ENCODE peak calls at places on chromosomes 7 and 10, in nine cellular contexts. O is Calu3; B is activated gamma-delta T cell; D is fibroblast of mammary gland; W is iPS-NIHi11; F is HEK293T; L is stimulated activated CD4-positive, alpha-beta T cell treated with anti-CD3 and anti-CD28 coated beads, Interleukin-4, amount 100 ng/mL, for 48 hours; C is right cardiac atrium; T is endodermal cell. G is an unnamed sample.

GRCh38 chr10:3090914-3091313 is 23.6 kb downstream of the PFKP start:
- DNase-seq in O (peak; percentile 77), T (peak; percentile 79), D (peak; percentile 49), L (no peak), C (no peak), F (no peak), W (peak; percentile 69), B (no peak), G (no peak)

GRCh38 chr7:117751775-117752174 is 121.5 kb downstream of the CTTNBP2 start:
- DNase-seq in C (no peak), D (no peak), F (no peak), L (no peak), B (no peak), T (no peak), O (no peak), W (no peak), G (no peak)

GRCh38 chr10:117007080-117007479 is 2.1 kb upstream of the SHTN1 start:
- DNase-seq in C (no peak), F (no peak), L (no peak), W (no peak), T (no peak), O (peak; percentile 11), B (no peak), D (peak; percentile 89), G (no peak)

GRCh38 chr10:133267293-133267692 is 9.4 kb downstream of the ADAM8 start:
- DNase-seq in C (no peak), O (no peak), B (no peak), T (no peak), D (no peak), W (no peak), F (no peak), L (no peak), G (no peak)

GRCh38 chr7:139648941-139649425 is 125.5 kb downstream of the CLEC2L start:
- DNase-seq in O (no peak), F (no peak), C (peak; percentile 65), W (no peak), T (no peak), B (no peak), L (no peak), D (no peak), G (no peak)

GRCh38 chr7:137755846-137756685 is 90.7 kb downstream of the DGKI start:
- DNase-seq in L (no peak), D (peak; percentile 71), W (no peak), T (no peak), C (no peak), O (no peak), B (no peak), F (no peak), G (no peak)

GRCh38 chr7:151455690-151456089 is 15.7 kb upstream of the CRYGN start:
- DNase-seq in C (no peak), D (no peak), T (no peak), B (no peak), W (no peak), L (no peak), O (no peak), F (no peak), G (no peak)

GRCh38 chr10:109974509-109975191 is 33.1 kb upstream of the ADD3 start:
- DNase-seq in W (no peak), L (no peak), D (no peak), F (no peak), B (no peak), O (no peak), T (no peak), C (no peak), G (no peak)

GRCh38 chr7:10939237-10939910 is 34.3 kb upstream of the PHF14 start:
- DNase-seq in W (peak; percentile 19), B (no peak), T (no peak), D (peak; percentile 2), C (no peak), F (peak; percentile 25), O (no peak), L (no peak), G (no peak)

GRCh38 chr7:139673230-139673629 is 104.6 kb downstream of the HIPK2 start:
- DNase-seq in B (no peak), W (peak; percentile 53), C (peak; percentile 44), F (no peak), D (no peak), O (no peak), L (no peak), T (peak; percentile 76), G (peak; percentile 67)

GRCh38 chr7:114081606-114082425 is 163.0 kb upstream of the PPP1R3A start:
- DNase-seq in T (peak; percentile 53), B (no peak), F (peak; percentile 30), C (no peak), D (peak; percentile 78), L (no peak), W (peak; percentile 21), O (peak; percentile 41), G (peak; percentile 3)

GRCh38 chr7:149854611-149855367 is 16.6 kb downstream of the ZNF862 start:
- DNase-seq in O (peak; percentile 48), C (peak; percentile 86), T (peak; percentile 91), D (peak; percentile 33), W (peak; percentile 77), F (peak; percentile 69), B (no peak), L (no peak), G (peak; percentile 87)

GRCh38 chr10:27019827-27020226 is 80.5 kb downstream of the ANKRD26 start:
- DNase-seq in B (no peak), L (no peak), O (no peak), D (peak; percentile 20), F (no peak), C (no peak), T (no peak), W (no peak), G (no peak)

GRCh38 chr10:132001238-132001977 is 19.7 kb upstream of the BNIP3 start:
- DNase-seq in L (no peak), W (peak; percentile 56), C (no peak), D (peak; percentile 72), O (peak; percentile 6), F (no peak), T (peak; percentile 89), B (no peak), G (peak; percentile 72)

GRCh38 chr10:69449841-69450240 is 1.4 kb upstream of the TSPAN15 start:
- DNase-seq in T (peak; percentile 91), L (peak; percentile 41), O (peak; percentile 85), D (peak; percentile 66), W (peak; percentile 70), B (no peak), F (peak; percentile 73), C (no peak), G (peak; percentile 90)

GRCh38 chr10:116268976-116269375 is 4.0 kb downstream of the GFRA1 start:
- DNase-seq in C (no peak), W (no peak), D (no peak), O (no peak), L (no peak), T (no peak), F (no peak), B (no peak), G (no peak)

GRCh38 chr10:104054430-104054829 is 31.2 kb downstream of the COL17A1 start:
- DNase-seq in T (no peak), F (no peak), D (peak; percentile 71), L (no peak), B (no peak), C (no peak), W (no peak), O (no peak), G (peak; percentile 17)

GRCh38 chr7:80950550-80950967 is 31.7 kb upstream of the SEMA3C start:
- DNase-seq in W (no peak), F (no peak), C (no peak), D (peak; percentile 47), B (no peak), T (no peak), O (no peak), L (no peak), G (no peak)

GRCh38 chr7:86209036-86209435 is 434.7 kb upstream of the GRM3 start:
- DNase-seq in B (no peak), W (no peak), C (no peak), T (no peak), F (no peak), L (no peak), O (no peak), D (no peak), G (no peak)

GRCh38 chr7:31883761-31884164 is 186.4 kb downstream of the PDE1C start:
- DNase-seq in B (no peak), T (no peak), L (no peak), O (no peak), W (no peak), F (no peak), D (peak; percentile 55), C (no peak), G (no peak)

GRCh38 chr7:157688439-157689268 is 351.9 kb downstream of the DNAJB6 start:
- DNase-seq in B (no peak), F (no peak), O (no peak), C (no peak), D (no peak), T (peak; percentile 82), L (no peak), W (no peak), G (peak; percentile 59)

GRCh38 chr10:1169186-1169885 is 113.2 kb downstream of the WDR37 start:
- DNase-seq in L (no peak), W (no peak), B (no peak), F (no peak), T (peak; percentile 45), C (peak; percentile 40), O (no peak), D (no peak), G (no peak)

GRCh38 chr7:97145068-97145467 is 27.6 kb downstream of the SDHAF3 start:
- DNase-seq in L (no peak), T (no peak), D (peak; percentile 58), O (no peak), C (no peak), F (no peak), B (no peak), W (no peak), G (no peak)

GRCh38 chr7:151845412-151846205 is 31.3 kb downstream of the PRKAG2 start:
- DNase-seq in B (no peak), O (no peak), C (no peak), D (no peak), T (no peak), L (no peak), F (no peak), W (no peak), G (no peak)

GRCh38 chr10:8092428-8092827 is 37.9 kb downstream of the GATA3 start:
- DNase-seq in B (no peak), F (no peak), C (no peak), L (no peak), W (no peak), D (no peak), O (no peak), T (no peak), G (no peak)

GRCh38 chr7:26864309-26865093 is at the start of gene SKAP2:
- DNase-seq in B (peak; percentile 59), W (peak; percentile 98), T (peak; percentile 99), O (peak; percentile 100), D (peak; percentile 99), L (peak; percentile 84), C (peak; percentile 99), F (peak; percentile 97), G (peak; percentile 100)

GRCh38 chr10:90398551-90398950 is 459.3 kb downstream of the HTR7 start:
- DNase-seq in O (no peak), B (no peak), T (no peak), W (no peak), D (peak; percentile 64), L (no peak), C (no peak), F (no peak), G (no peak)

GRCh38 chr10:22681783-22682183 is 32.6 kb downstream of the PIP4K2A start:
- DNase-seq in O (peak; percentile 19), F (no peak), W (no peak), C (no peak), L (no peak), D (peak; percentile 86), T (no peak), B (no peak), G (no peak)

GRCh38 chr7:15175103-15175502 is 272.6 kb upstream of the DGKB start:
- DNase-seq in F (no peak), B (no peak), L (no peak), D (no peak), C (no peak), O (no peak), T (no peak), W (no peak), G (no peak)

GRCh38 chr7:134174797-134175261 is 47.7 kb downstream of the LRGUK start:
- DNase-seq in T (no peak), L (no peak), F (no peak), C (no peak), O (peak; percentile 26), W (no peak), D (peak; percentile 96), B (no peak), G (no peak)

G was measured in ELF-1.